ENCODE peak calls at places on chromosomes 2 and 18, in ten cellular contexts. P is AG04449; C is GM12865; K is fibroblast of mammary gland; B is CD8-positive, alpha-beta T cell; D is heart right ventricle; H is cardiac fibroblast; V is fibroblast of the aortic adventitia; R is choroid plexus epithelial cell; O is coronary artery. M is an unnamed sample.

GRCh38 chr2:226873051-226873620 is 37.3 kb downstream of the RHBDD1 start:
- DNase-seq in V (no peak), R (peak; percentile 37), K (peak; percentile 52), P (no peak), C (peak; percentile 33), H (peak; percentile 4), D (no peak), O (no peak), B (no peak), M (no peak)

GRCh38 chr18:55402731-55403405 is 185.1 kb downstream of the TCF4 start:
- DNase-seq in V (peak; percentile 62), D (no peak), O (no peak), H (peak; percentile 64), R (peak; percentile 65), P (no peak), B (no peak), K (no peak), C (no peak), M (no peak)

GRCh38 chr2:203891474-203891873 is 23.9 kb downstream of the CTLA4 start:
- DNase-seq in K (peak; percentile 15), D (no peak), C (no peak), R (peak; percentile 16), O (no peak), B (no peak), H (no peak), V (no peak), P (no peak), M (peak; percentile 83)

GRCh38 chr18:78632111-78632541 is 347.5 kb upstream of the SALL3 start:
- DNase-seq in D (no peak), P (no peak), O (peak; percentile 54), V (no peak), R (no peak), K (peak; percentile 12), H (no peak), C (no peak), B (no peak), M (peak; percentile 16)

GRCh38 chr18:46160050-46160798 is 56.0 kb downstream of the HAUS1 start:
- DNase-seq in B (no peak), V (no peak), R (no peak), D (no peak), O (no peak), P (no peak), C (no peak), H (no peak), K (no peak), M (no peak)

GRCh38 chr2:7190587-7191320 is 273.5 kb downstream of the RNF144A start:
- DNase-seq in K (peak; percentile 3), P (no peak), B (no peak), D (no peak), O (no peak), C (no peak), V (no peak), R (peak; percentile 6), H (no peak), M (no peak)

GRCh38 chr2:127674241-127675209 is 805 bp downstream of the LIMS2 start:
- DNase-seq in R (no peak), H (no peak), O (peak; percentile 79), P (no peak), C (no peak), V (no peak), B (peak; percentile 30), D (no peak), K (no peak), M (no peak)

GRCh38 chr2:160859086-160859485 is 301.1 kb upstream of the TANK start:
- DNase-seq in H (peak; percentile 39), B (no peak), R (peak; percentile 48), O (no peak), V (no peak), C (no peak), D (no peak), K (no peak), P (no peak), M (peak; percentile 63)

GRCh38 chr18:11607897-11608296 is 1.5 kb upstream of the SLC35G4 start:
- DNase-seq in C (no peak), H (peak; percentile 12), B (no peak), K (peak; percentile 3), R (peak; percentile 6), D (no peak), O (no peak), P (no peak), V (no peak), M (no peak)

GRCh38 chr2:170361359-170361936 is 183.5 kb downstream of the MYO3B start:
- DNase-seq in R (peak; percentile 76), V (peak; percentile 49), C (peak; percentile 72), O (no peak), D (peak; percentile 12), P (no peak), K (peak; percentile 59), B (peak; percentile 42), H (peak; percentile 65), M (peak; percentile 68)

GRCh38 chr2:231241755-231242507 is 43.5 kb downstream of the ARMC9 start:
- DNase-seq in C (no peak), O (no peak), K (peak; percentile 25), H (peak; percentile 6), V (no peak), D (peak; percentile 23), R (peak; percentile 31), B (no peak), P (no peak), M (no peak)

GRCh38 chr2:137769406-137769805 is 194.9 kb upstream of the HNMT start:
- DNase-seq in C (no peak), R (no peak), V (no peak), K (no peak), O (no peak), D (no peak), H (no peak), B (no peak), P (no peak), M (no peak)

GRCh38 chr18:23541349-23542093 is 38.2 kb downstream of the RMC1 start:
- DNase-seq in K (no peak), H (peak; percentile 34), B (no peak), P (no peak), V (no peak), R (no peak), D (no peak), C (no peak), O (no peak), M (no peak)

GRCh38 chr18:23539298-23539697 is 36.0 kb downstream of the RMC1 start:
- DNase-seq in B (no peak), D (no peak), P (no peak), V (no peak), H (no peak), C (no peak), O (no peak), R (no peak), K (no peak), M (no peak)

GRCh38 chr18:23539911-23540475 is 36.7 kb downstream of the RMC1 start:
- DNase-seq in C (no peak), P (no peak), K (no peak), V (no peak), D (no peak), B (no peak), O (no peak), R (no peak), H (no peak), M (no peak)

GRCh38 chr18:23542471-23542870 is 39.2 kb downstream of the RMC1 start:
- DNase-seq in C (no peak), B (no peak), O (no peak), P (no peak), H (no peak), V (no peak), K (no peak), D (no peak), R (no peak), M (no peak)

DNA sequence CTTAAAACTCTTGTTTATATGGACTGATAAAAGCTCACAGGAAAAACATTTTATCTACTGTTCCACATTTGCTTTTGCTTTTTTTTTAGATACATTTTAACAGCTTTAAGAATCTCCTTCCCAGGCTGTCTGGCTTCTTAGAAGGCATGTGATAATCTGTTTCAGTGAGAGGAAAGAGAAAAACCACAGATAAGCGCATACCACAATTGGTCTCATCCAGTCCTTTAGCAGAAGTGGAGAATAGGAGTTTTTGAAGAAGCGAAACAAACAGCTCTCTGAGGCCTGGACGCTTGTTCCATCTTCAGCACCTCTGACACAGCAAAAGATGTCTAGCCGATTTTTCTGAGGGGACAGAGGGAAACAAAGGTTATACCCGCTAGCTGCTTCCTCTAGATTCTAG is 37.6 kb downstream of the RMC1 start:
- DNase-seq in P (no peak), B (no peak), D (no peak), O (no peak), C (peak; percentile 21), K (no peak), R (peak; percentile 90), V (no peak), H (peak; percentile 75), M (no peak)
- H3K4me3 ChIP-seq in P (no peak overlapping the region), B (no peak overlapping the region), D (no peak overlapping the region), O (no peak overlapping the region), C (no peak overlapping the region), K (no peak overlapping the region), R (no peak overlapping the region), V (no peak overlapping the region), H (no peak overlapping the region), M (no peak overlapping the region)

GRCh38 chr2:153971914-153972313 is 100.2 kb downstream of the GALNT13 start:
- DNase-seq in C (no peak), P (no peak), R (no peak), B (no peak), H (no peak), D (no peak), K (no peak), V (no peak), O (no peak), M (no peak)
- TF ChIP-seq CTCF in C (no peak), P (no peak), R (no peak), B (no peak), H (no peak), D (no peak), K (no peak), V (no peak), O (no peak), M (no peak)

GRCh38 chr2:217969588-217969987 is 33.2 kb downstream of the TNS1 start:
- DNase-seq in R (no peak), D (no peak), B (no peak), P (no peak), K (no peak), V (no peak), H (no peak), O (no peak), C (no peak), M (no peak)
- H3K4me3 ChIP-seq in R (no peak overlapping the region), D (no peak overlapping the region), B (no peak overlapping the region), P (no peak overlapping the region), K (no peak overlapping the region), V (no peak overlapping the region), H (no peak overlapping the region), O (no peak overlapping the region), C (no peak overlapping the region), M (no peak overlapping the region)

GRCh38 chr2:58110765-58111164 is 64.2 kb downstream of the VRK2 start:
- DNase-seq in H (no peak), D (no peak), P (no peak), C (no peak), K (no peak), O (no peak), B (no peak), V (no peak), R (no peak), M (no peak)
- TF ChIP-seq CTCF in H (no peak), D (no peak), P (no peak), C (no peak), K (no peak), O (no peak), B (no peak), V (no peak), R (no peak), M (no peak)

M was measured in epithelial cell of esophagus.